ENCODE peak calls at places on chromosome 2, in eight cellular contexts. One of them, this sample, is unnamed.

GRCh38 chr2:71122917-71123316 is 7.1 kb downstream of the MCEE start:
- DNase-seq in NCI-H1436: no peak
- DNase-seq in glutamatergic neuron: no peak
- DNase-seq in iPS DF 6.9: no peak
- DNase-seq in EL: peak; percentile 6
- DNase-seq in dorsolateral prefrontal cortex: no peak
- DNase-seq in iris pigment epithelial cell: peak; percentile 31
- DNase-seq in stromal cell of bone marrow: no peak
- DNase-seq in this sample: no peak

GRCh38 chr2:189092936-189093335 is 86.6 kb downstream of the COL5A2 start:
- DNase-seq in NCI-H1436: no peak
- DNase-seq in glutamatergic neuron: no peak
- DNase-seq in iPS DF 6.9: no peak
- DNase-seq in EL: no peak
- DNase-seq in dorsolateral prefrontal cortex: no peak
- DNase-seq in iris pigment epithelial cell: peak; percentile 87
- DNase-seq in stromal cell of bone marrow: peak; percentile 94
- DNase-seq in this sample: no peak

GRCh38 chr2:152238021-152238420 is 62.5 kb upstream of the STAM2 start:
- DNase-seq in NCI-H1436: no peak
- DNase-seq in glutamatergic neuron: no peak
- DNase-seq in iPS DF 6.9: no peak
- DNase-seq in EL: no peak
- DNase-seq in dorsolateral prefrontal cortex: no peak
- DNase-seq in iris pigment epithelial cell: no peak
- DNase-seq in stromal cell of bone marrow: no peak
- DNase-seq in this sample: no peak

GRCh38 chr2:218329826-218330651 is 26.6 kb upstream of the CATIP start:
- DNase-seq in NCI-H1436: no peak
- DNase-seq in glutamatergic neuron: no peak
- DNase-seq in iPS DF 6.9: no peak
- DNase-seq in EL: no peak
- DNase-seq in dorsolateral prefrontal cortex: peak; percentile 28
- DNase-seq in iris pigment epithelial cell: no peak
- DNase-seq in stromal cell of bone marrow: no peak
- DNase-seq in this sample: no peak

GRCh38 chr2:18911416-18911815 is 322.0 kb upstream of the NT5C1B start:
- DNase-seq in NCI-H1436: no peak
- DNase-seq in glutamatergic neuron: no peak
- DNase-seq in iPS DF 6.9: no peak
- DNase-seq in EL: no peak
- DNase-seq in dorsolateral prefrontal cortex: no peak
- DNase-seq in iris pigment epithelial cell: no peak
- DNase-seq in stromal cell of bone marrow: no peak
- DNase-seq in this sample: no peak

GRCh38 chr2:32135409-32135808 is 30.3 kb upstream of the SLC30A6 start:
- DNase-seq in NCI-H1436: no peak
- DNase-seq in glutamatergic neuron: no peak
- DNase-seq in iPS DF 6.9: no peak
- DNase-seq in EL: peak; percentile 86
- DNase-seq in dorsolateral prefrontal cortex: no peak
- DNase-seq in iris pigment epithelial cell: peak; percentile 87
- DNase-seq in stromal cell of bone marrow: peak; percentile 47
- DNase-seq in this sample: no peak

GRCh38 chr2:98464772-98465310 is 20.2 kb downstream of the INPP4A start:
- DNase-seq in NCI-H1436: no peak
- DNase-seq in glutamatergic neuron: no peak
- DNase-seq in iPS DF 6.9: no peak
- DNase-seq in EL: no peak
- DNase-seq in dorsolateral prefrontal cortex: no peak
- DNase-seq in iris pigment epithelial cell: peak; percentile 17
- DNase-seq in stromal cell of bone marrow: no peak
- DNase-seq in this sample: no peak

GRCh38 chr2:200756618-200757321 is 54.9 kb upstream of the BZW1 start:
- DNase-seq in NCI-H1436: no peak
- DNase-seq in glutamatergic neuron: no peak
- DNase-seq in iPS DF 6.9: no peak
- DNase-seq in EL: peak; percentile 84
- DNase-seq in dorsolateral prefrontal cortex: no peak
- DNase-seq in iris pigment epithelial cell: peak; percentile 92
- DNase-seq in stromal cell of bone marrow: peak; percentile 67
- DNase-seq in this sample: no peak

GRCh38 chr2:36809046-36809445 is 112.5 kb downstream of the VIT start:
- DNase-seq in NCI-H1436: no peak
- DNase-seq in glutamatergic neuron: no peak
- DNase-seq in iPS DF 6.9: no peak
- DNase-seq in EL: peak; percentile 39
- DNase-seq in dorsolateral prefrontal cortex: no peak
- DNase-seq in iris pigment epithelial cell: no peak
- DNase-seq in stromal cell of bone marrow: no peak
- DNase-seq in this sample: no peak

GRCh38 chr2:128789221-128789620 is 470.6 kb upstream of the HS6ST1 start:
- DNase-seq in NCI-H1436: no peak
- DNase-seq in glutamatergic neuron: no peak
- DNase-seq in iPS DF 6.9: no peak
- DNase-seq in EL: no peak
- DNase-seq in dorsolateral prefrontal cortex: no peak
- DNase-seq in iris pigment epithelial cell: no peak
- DNase-seq in stromal cell of bone marrow: no peak
- DNase-seq in this sample: no peak

GRCh38 chr2:64730551-64731305 is 77.0 kb upstream of the SERTAD2 start:
- DNase-seq in NCI-H1436: peak; percentile 45
- DNase-seq in glutamatergic neuron: no peak
- DNase-seq in iPS DF 6.9: no peak
- DNase-seq in EL: peak; percentile 84
- DNase-seq in dorsolateral prefrontal cortex: no peak
- DNase-seq in iris pigment epithelial cell: peak; percentile 86
- DNase-seq in stromal cell of bone marrow: peak; percentile 74
- DNase-seq in this sample: peak; percentile 43

GRCh38 chr2:116696223-116696622 is 1118.3 kb upstream of the DDX18 start:
- DNase-seq in NCI-H1436: peak; percentile 54
- DNase-seq in glutamatergic neuron: no peak
- DNase-seq in iPS DF 6.9: no peak
- DNase-seq in EL: no peak
- DNase-seq in dorsolateral prefrontal cortex: no peak
- DNase-seq in iris pigment epithelial cell: no peak
- DNase-seq in stromal cell of bone marrow: no peak
- DNase-seq in this sample: no peak